ENCODE peak calls at places on chromosome 21, in five cellular contexts. C is NCI-H1105, Y is K562, J is dorsolateral prefrontal cortex, B is foreskin melanocyte. X is an unnamed sample.

GRCh38 chr21:33644383-33645074 is 2.2 kb downstream of the ITSN1 start:
- DNase-seq in C (no peak), B (no peak), Y (no peak), J (no peak), X (no peak)

GRCh38 chr21:14989359-14989758 is 75.4 kb downstream of the NRIP1 start:
- DNase-seq in J (no peak), C (no peak), B (no peak), Y (no peak), X (no peak)

GRCh38 chr21:36150192-36150711 is 6.4 kb upstream of the DOP1B start:
- DNase-seq in C (no peak), B (peak), Y (peak), J (no peak), X (no peak)

GRCh38 chr21:35375115-35375514 is 326.0 kb upstream of the RUNX1 start:
- DNase-seq in C (no peak), J (no peak), Y (no peak), B (no peak), X (no peak)

GRCh38 chr21:41411449-41412089 is 14.5 kb upstream of the MX1 start:
- DNase-seq in C (peak), Y (peak), B (peak), J (no peak), X (no peak)

GRCh38 chr21:31161157-31161556 is 122.9 kb upstream of the KRTAP19-8 start:
- DNase-seq in J (peak), Y (no peak), B (peak), C (no peak), X (no peak)

GRCh38 chr21:42706765-42707164 is 53.3 kb downstream of the PDE9A start:
- DNase-seq in Y (no peak), B (no peak), C (no peak), J (no peak), X (no peak)

GRCh38 chr21:33296156-33296555 is 28.6 kb upstream of the IFNAR1 start:
- DNase-seq in B (no peak), J (no peak), Y (no peak), C (no peak), X (no peak)

GRCh38 chr21:16532841-16533240 is 803.1 kb downstream of the USP25 start:
- DNase-seq in B (no peak), J (no peak), C (no peak), Y (no peak), X (no peak)

GRCh38 chr21:40765771-40766170 is 81.2 kb downstream of the DSCAM start:
- DNase-seq in C (peak), Y (no peak), J (no peak), B (no peak), X (no peak)

GRCh38 chr21:44965251-44966022 is 25.6 kb downstream of the SLX9 start:
- DNase-seq in C (no peak), B (no peak), Y (no peak), J (no peak), X (no peak)

GRCh38 chr21:44407493-44407892 is 47.8 kb upstream of the LRRC3 start:
- DNase-seq in J (no peak), C (no peak), Y (no peak), B (no peak), X (no peak)